ENCODE peak calls at places on chromosomes 2 and 18, in six cellular contexts. A is mesenchymal stem cell, W is IMR-90, R is mesendoderm, F is trophoblast cell, N is neuronal stem cell. X is an unnamed sample.

GRCh38 chr2:98006378-98006777 is 10.6 kb upstream of the TMEM131 start:
- DNase-seq in A (no peak), W (no peak), R (no peak), F (no peak), N (no peak), X (no peak)

GRCh38 chr2:59935005-59935404 is 618.4 kb downstream of the BCL11A start:
- DNase-seq in A (no peak), W (no peak), R (no peak), F (no peak), N (no peak), X (no peak)

GRCh38 chr2:85549095-85549494 is 10.1 kb downstream of the MAT2A start:
- DNase-seq in A (no peak), W (no peak), R (no peak), F (peak), N (no peak), X (no peak)

GRCh38 chr2:6977095-6977777 is 60.0 kb downstream of the RNF144A start:
- DNase-seq in A (no peak), W (no peak), R (no peak), F (no peak), N (no peak), X (no peak)

GRCh38 chr18:10070581-10071000 is 156.8 kb downstream of the VAPA start:
- DNase-seq in A (peak), W (peak), R (no peak), F (no peak), N (no peak), X (no peak)

GRCh38 chr2:46943881-46944798 is 28.5 kb upstream of the MCFD2 start:
- DNase-seq in A (no peak), W (no peak), R (no peak), F (peak), N (no peak), X (no peak)

GRCh38 chr2:185979546-185980071 is 241.0 kb downstream of the FSIP2 start:
- DNase-seq in A (peak), W (no peak), R (peak), F (peak), N (no peak), X (no peak)

GRCh38 chr2:159773426-159773825 is 24.6 kb downstream of the CD302 start:
- DNase-seq in A (no peak), W (peak), R (no peak), F (peak), N (no peak), X (no peak)

GRCh38 chr2:12177052-12177994 is 430.9 kb downstream of the LPIN1 start:
- DNase-seq in A (peak), W (peak), R (peak), F (peak), N (no peak), X (no peak)

GRCh38 chr2:230684222-230685164 is 28.1 kb upstream of the CAB39 start:
- DNase-seq in A (peak), W (peak), R (no peak), F (no peak), N (no peak), X (no peak)

GRCh38 chr18:26440644-26441043 is 107.7 kb downstream of the KCTD1 start:
- DNase-seq in A (no peak), W (no peak), R (no peak), F (no peak), N (no peak), X (no peak)

GRCh38 chr2:108535380-108535677 is 1.1 kb downstream of the LIMS1 start:
- DNase-seq in A (no peak), W (no peak), R (no peak), F (peak), N (no peak), X (no peak)

GRCh38 chr2:16429431-16429830 is 236.2 kb downstream of the CYRIA start:
- DNase-seq in A (no peak), W (no peak), R (peak), F (no peak), N (no peak), X (peak)

GRCh38 chr2:115161531-115162453 is 719.4 kb downstream of the DPP10 start:
- DNase-seq in A (no peak), W (no peak), R (peak), F (peak), N (peak), X (peak)

GRCh38 chr2:80459028-80459427 is 154.5 kb upstream of the LRRTM1 start:
- DNase-seq in A (no peak), W (no peak), R (peak), F (no peak), N (no peak), X (no peak)

GRCh38 chr2:203671876-203672275 is 34.6 kb upstream of the CD28 start:
- DNase-seq in A (no peak), W (no peak), R (no peak), F (no peak), N (no peak), X (no peak)

GRCh38 chr2:63827749-63828148 is 13.9 kb upstream of the UGP2 start:
- DNase-seq in A (peak), W (peak), R (peak), F (peak), N (no peak), X (no peak)

GRCh38 chr18:61669320-61669719 is 223.5 kb downstream of the RNF152 start:
- DNase-seq in A (no peak), W (peak), R (no peak), F (no peak), N (no peak), X (no peak)

GRCh38 chr2:215269397-215270117 is 42.3 kb upstream of the ATIC start:
- DNase-seq in A (peak), W (peak), R (peak), F (peak), N (peak), X (peak)

GRCh38 chr2:231961349-231962166 is at the start of gene DIS3L2:
- DNase-seq in A (peak), W (peak), R (peak), F (peak), N (peak), X (peak)

GRCh38 chr2:237431372-237431771 is 17.4 kb upstream of the COL6A3 start:
- DNase-seq in A (peak), W (peak), R (no peak), F (no peak), N (no peak), X (no peak)

GRCh38 chr2:235776531-235776930 is 282.7 kb downstream of the AGAP1 start:
- DNase-seq in A (no peak), W (no peak), R (no peak), F (no peak), N (no peak), X (peak)

GRCh38 chr2:62369549-62370164 is 136.3 kb downstream of the TMEM17 start:
- DNase-seq in A (no peak), W (no peak), R (peak), F (no peak), N (no peak), X (no peak)

GRCh38 chr2:7118606-7119503 is 201.6 kb downstream of the RNF144A start:
- DNase-seq in A (peak), W (peak), R (peak), F (peak), N (peak), X (no peak)

GRCh38 chr2:223692227-223692947 is 90.2 kb upstream of the SCG2 start:
- DNase-seq in A (peak), W (peak), R (peak), F (peak), N (peak), X (peak)

GRCh38 chr2:150030440-150030839 is 442.9 kb upstream of the MMADHC start:
- DNase-seq in A (no peak), W (no peak), R (no peak), F (no peak), N (no peak), X (no peak)

GRCh38 chr2:148046802-148047201 is 25.9 kb downstream of the MBD5 start:
- DNase-seq in A (no peak), W (no peak), R (no peak), F (no peak), N (no peak), X (no peak)

DNA sequence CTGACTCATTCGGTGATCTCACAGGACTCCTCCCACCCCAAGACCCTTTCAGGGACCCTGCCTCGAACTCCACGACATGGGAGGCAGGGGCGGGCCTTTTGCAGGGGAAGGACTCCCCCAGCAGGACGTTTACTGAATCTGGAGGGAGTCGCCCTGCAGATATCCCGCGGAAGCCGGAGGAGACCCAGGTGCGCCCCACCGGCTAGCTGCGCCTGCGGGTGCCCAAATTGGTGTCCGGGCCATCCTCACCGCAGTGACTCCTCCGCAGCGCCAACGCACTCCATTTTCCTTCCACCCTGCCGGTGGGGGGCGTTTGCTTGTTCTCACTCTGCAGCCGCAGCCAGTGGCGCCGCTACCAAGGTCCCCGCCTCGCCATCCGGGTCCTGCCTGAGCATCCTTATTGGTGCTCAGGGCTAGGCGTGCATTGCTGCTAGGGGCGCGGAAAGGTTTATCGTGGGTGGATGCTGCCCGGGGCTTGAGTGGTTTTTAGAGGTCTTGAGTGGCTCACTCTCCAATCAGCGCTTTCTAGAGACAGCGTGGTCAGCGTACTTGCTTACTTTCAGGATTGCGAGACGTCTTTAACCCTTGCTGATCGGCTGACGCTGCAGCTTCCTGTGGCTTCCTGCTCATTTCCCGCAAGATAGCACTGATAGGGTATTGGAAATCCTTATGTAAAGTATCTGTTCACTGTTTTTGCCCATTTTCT is 81.4 kb downstream of the BIN1 start:
- DNase-seq in A (peak), W (peak), R (peak), F (peak), N (peak), X (peak)
- H3K18ac ChIP-seq in A (peak), W (no peak), R (no peak), F (no peak), N (peak), X (peak)

GRCh38 chr2:127089466-127090235 is 17.3 kb downstream of the BIN1 start:
- DNase-seq in A (no peak), W (no peak), R (no peak), F (no peak), N (no peak), X (no peak)

GRCh38 chr2:127091148-127091547 is 15.8 kb downstream of the BIN1 start:
- DNase-seq in A (no peak), W (no peak), R (no peak), F (no peak), N (no peak), X (no peak)

GRCh38 chr2:127088706-127089105 is 18.2 kb downstream of the BIN1 start:
- DNase-seq in A (no peak), W (no peak), R (no peak), F (no peak), N (no peak), X (no peak)

GRCh38 chr2:127091886-127092285 is 15.1 kb downstream of the BIN1 start:
- DNase-seq in A (no peak), W (no peak), R (no peak), F (no peak), N (no peak), X (no peak)

GRCh38 chr2:127090281-127091128 is 16.4 kb downstream of the BIN1 start:
- DNase-seq in A (no peak), W (no peak), R (no peak), F (no peak), N (no peak), X (no peak)
- H3K18ac ChIP-seq in A (no peak), W (no peak), R (no peak), F (no peak), N (peak), X (no peak)

GRCh38 chr2:25443766-25444165 is 102.0 kb upstream of the DNMT3A start:
- DNase-seq in A (no peak), W (no peak), R (no peak), F (peak), N (no peak), X (no peak)

GRCh38 chr2:25438793-25439192 is 97.1 kb upstream of the DNMT3A start:
- DNase-seq in A (no peak), W (no peak), R (no peak), F (no peak), N (no peak), X (no peak)

GRCh38 chr2:25435421-25435820 is 93.7 kb upstream of the DNMT3A start:
- DNase-seq in A (no peak), W (no peak), R (no peak), F (no peak), N (no peak), X (no peak)

GRCh38 chr2:25437881-25438662 is 96.3 kb upstream of the DNMT3A start:
- DNase-seq in A (no peak), W (no peak), R (no peak), F (no peak), N (no peak), X (no peak)
- H3K18ac ChIP-seq in A (no peak), W (no peak), R (no peak), F (no peak), N (no peak), X (no peak)

DNA sequence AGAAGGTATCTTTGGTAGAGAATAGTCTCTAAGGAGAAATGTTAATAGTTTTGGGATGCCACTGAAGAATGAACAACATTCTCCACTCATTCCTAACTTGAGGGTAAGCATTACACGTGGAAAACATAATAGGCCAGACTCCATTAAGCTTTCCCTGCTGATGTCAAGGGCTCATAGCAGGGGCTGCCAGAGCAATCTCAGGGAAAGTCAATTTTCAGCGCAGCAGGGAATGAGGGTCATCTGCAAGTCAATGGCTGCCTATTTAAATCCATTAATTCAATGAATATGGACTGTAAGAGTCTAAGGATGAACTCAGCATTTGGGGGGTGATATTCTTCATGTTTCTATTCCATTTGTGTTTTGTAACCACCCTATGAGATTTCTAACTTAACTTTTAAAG is 144.2 kb upstream of the ARL4C start:
- DNase-seq in A (no peak), W (no peak), R (no peak), F (no peak), N (no peak), X (no peak)
- H3K18ac ChIP-seq in A (no peak), W (no peak), R (no peak), F (no peak), N (no peak), X (no peak)